ENCODE peak calls at places on chromosomes 2 and 18, in nine cellular contexts. L, V, B, A, M, E, U, J and I are unnamed samples.

GRCh38 chr2:11073251-11073650 is 82.0 kb upstream of the SLC66A3 start:
- DNase-seq in L (peak; percentile 69), V (no peak), B (no peak), A (peak; percentile 22), M (peak; percentile 27), E (peak; percentile 77), U (no peak), J (peak; percentile 52), I (peak; percentile 42)

GRCh38 chr18:31217038-31217437 is 54.4 kb upstream of the DSC1 start:
- DNase-seq in L (peak; percentile 18), V (no peak), B (no peak), A (peak; percentile 42), M (no peak), E (no peak), U (no peak), J (no peak), I (no peak)

GRCh38 chr2:98463081-98463481 is 18.4 kb downstream of the INPP4A start:
- DNase-seq in L (no peak), V (no peak), B (peak; percentile 1), A (peak; percentile 81), M (no peak), E (no peak), U (no peak), J (no peak), I (no peak)

GRCh38 chr2:96580771-96581170 is 44.2 kb downstream of the ARID5A start:
- DNase-seq in L (peak; percentile 47), V (no peak), B (no peak), A (no peak), M (peak; percentile 29), E (no peak), U (no peak), J (peak; percentile 38), I (peak; percentile 68)

GRCh38 chr2:218325566-218326160 is 31.0 kb upstream of the CATIP start:
- DNase-seq in L (no peak), V (no peak), B (no peak), A (no peak), M (no peak), E (no peak), U (no peak), J (no peak), I (no peak)

GRCh38 chr2:65678779-65679394 is 246.5 kb upstream of the SPRED2 start:
- DNase-seq in L (no peak), V (no peak), B (no peak), A (no peak), M (no peak), E (no peak), U (no peak), J (no peak), I (no peak)

GRCh38 chr2:242015366-242016065 is 146.0 kb downstream of the RTP5 start:
- DNase-seq in L (no peak), V (no peak), B (no peak), A (no peak), M (no peak), E (no peak), U (no peak), J (no peak), I (no peak)

GRCh38 chr2:56741601-56742102 is 557.9 kb downstream of the CCDC85A start:
- DNase-seq in L (peak; percentile 94), V (peak; percentile 41), B (no peak), A (no peak), M (peak; percentile 82), E (peak; percentile 87), U (no peak), J (peak; percentile 84), I (no peak)

GRCh38 chr2:218262631-218263586 is 2.1 kb downstream of the GPBAR1 start:
- DNase-seq in L (no peak), V (no peak), B (no peak), A (no peak), M (no peak), E (no peak), U (no peak), J (no peak), I (no peak)

GRCh38 chr2:28602751-28603639 is 107.1 kb downstream of the PLB1 start:
- DNase-seq in L (no peak), V (no peak), B (no peak), A (no peak), M (peak; percentile 31), E (no peak), U (no peak), J (no peak), I (no peak)

GRCh38 chr2:28896906-28897305 is 2.4 kb downstream of the WDR43 start:
- DNase-seq in L (peak; percentile 39), V (no peak), B (no peak), A (no peak), M (peak; percentile 44), E (no peak), U (no peak), J (peak; percentile 73), I (no peak)

GRCh38 chr2:176583530-176584101 is 314.4 kb downstream of the MTX2 start:
- DNase-seq in L (peak; percentile 86), V (peak; percentile 63), B (no peak), A (no peak), M (peak; percentile 84), E (no peak), U (no peak), J (peak; percentile 50), I (no peak)

GRCh38 chr2:148527488-148528340 is 116.8 kb upstream of the EPC2 start:
- DNase-seq in L (no peak), V (no peak), B (no peak), A (no peak), M (no peak), E (peak; percentile 72), U (no peak), J (no peak), I (no peak)